ENCODE peak calls at places on chromosome 1, in eight cellular contexts. One of them, this sample, is unnamed.

GRCh38 chr1:218266356-218266755 is 18.7 kb upstream of the RRP15 start:
- DNase-seq in G401: no peak
- DNase-seq in activated CD4-positive, alpha-beta T cell treated with anti-CD3 and anti-CD28 coated beads, Interleukin-2, amount 10 ng/mL, durations not matched to agents 7 days and 5 days: no peak
- DNase-seq in T-helper 17 cell: no peak
- DNase-seq in A172: peak; percentile 27
- DNase-seq in right lobe of liver: no peak
- DNase-seq in AG09309: no peak
- DNase-seq in fibroblast of the aortic adventitia: peak; percentile 10
- DNase-seq in this sample: no peak

GRCh38 chr1:162380061-162380846 is 1.3 kb upstream of the C1orf226 start:
- DNase-seq in T-helper 17 cell: no peak
- DNase-seq in fibroblast of the aortic adventitia: no peak
- DNase-seq in G401: no peak
- DNase-seq in A172: no peak
- DNase-seq in AG09309: no peak
- DNase-seq in activated CD4-positive, alpha-beta T cell treated with anti-CD3 and anti-CD28 coated beads, Interleukin-2, amount 10 ng/mL, durations not matched to agents 7 days and 5 days: no peak
- DNase-seq in right lobe of liver: no peak
- DNase-seq in this sample: peak; percentile 44

GRCh38 chr1:110637475-110637874 is 31.3 kb upstream of the KCNA2 start:
- DNase-seq in fibroblast of the aortic adventitia: no peak
- DNase-seq in T-helper 17 cell: no peak
- DNase-seq in AG09309: no peak
- DNase-seq in activated CD4-positive, alpha-beta T cell treated with anti-CD3 and anti-CD28 coated beads, Interleukin-2, amount 10 ng/mL, durations not matched to agents 7 days and 5 days: no peak
- DNase-seq in G401: no peak
- DNase-seq in A172: no peak
- DNase-seq in right lobe of liver: no peak
- DNase-seq in this sample: no peak

GRCh38 chr1:200512191-200512590 is 102.4 kb upstream of the ZNF281 start:
- DNase-seq in A172: peak; percentile 78
- DNase-seq in fibroblast of the aortic adventitia: peak; percentile 89
- DNase-seq in T-helper 17 cell: no peak
- DNase-seq in right lobe of liver: no peak
- DNase-seq in G401: no peak
- DNase-seq in activated CD4-positive, alpha-beta T cell treated with anti-CD3 and anti-CD28 coated beads, Interleukin-2, amount 10 ng/mL, durations not matched to agents 7 days and 5 days: no peak
- DNase-seq in AG09309: peak; percentile 21
- DNase-seq in this sample: no peak

GRCh38 chr1:157040802-157041201 is 4.7 kb downstream of the ARHGEF11 start:
- DNase-seq in AG09309: no peak
- DNase-seq in G401: no peak
- DNase-seq in right lobe of liver: no peak
- DNase-seq in fibroblast of the aortic adventitia: peak; percentile 82
- DNase-seq in activated CD4-positive, alpha-beta T cell treated with anti-CD3 and anti-CD28 coated beads, Interleukin-2, amount 10 ng/mL, durations not matched to agents 7 days and 5 days: no peak
- DNase-seq in T-helper 17 cell: no peak
- DNase-seq in A172: peak; percentile 33
- DNase-seq in this sample: no peak

GRCh38 chr1:156100205-156100995 is 14.1 kb upstream of the LMNA start:
- DNase-seq in A172: no peak
- DNase-seq in T-helper 17 cell: no peak
- DNase-seq in AG09309: no peak
- DNase-seq in activated CD4-positive, alpha-beta T cell treated with anti-CD3 and anti-CD28 coated beads, Interleukin-2, amount 10 ng/mL, durations not matched to agents 7 days and 5 days: no peak
- DNase-seq in G401: no peak
- DNase-seq in fibroblast of the aortic adventitia: no peak
- DNase-seq in right lobe of liver: no peak
- DNase-seq in this sample: no peak

GRCh38 chr1:53165408-53165961 is 23.0 kb upstream of the SLC1A7 start:
- DNase-seq in right lobe of liver: no peak
- DNase-seq in AG09309: peak; percentile 33
- DNase-seq in T-helper 17 cell: no peak
- DNase-seq in activated CD4-positive, alpha-beta T cell treated with anti-CD3 and anti-CD28 coated beads, Interleukin-2, amount 10 ng/mL, durations not matched to agents 7 days and 5 days: no peak
- DNase-seq in G401: no peak
- DNase-seq in A172: no peak
- DNase-seq in fibroblast of the aortic adventitia: peak; percentile 87
- DNase-seq in this sample: no peak

GRCh38 chr1:25858906-25859789 is at the start of gene AUNIP:
- DNase-seq in activated CD4-positive, alpha-beta T cell treated with anti-CD3 and anti-CD28 coated beads, Interleukin-2, amount 10 ng/mL, durations not matched to agents 7 days and 5 days: peak; percentile 91
- DNase-seq in A172: peak; percentile 34
- DNase-seq in T-helper 17 cell: peak; percentile 88
- DNase-seq in right lobe of liver: peak; percentile 90
- DNase-seq in fibroblast of the aortic adventitia: peak; percentile 83
- DNase-seq in AG09309: peak; percentile 39
- DNase-seq in G401: peak; percentile 76
- DNase-seq in this sample: peak; percentile 89

GRCh38 chr1:20586939-20587638 is 1.8 kb upstream of the CDA start:
- DNase-seq in T-helper 17 cell: no peak
- DNase-seq in G401: no peak
- DNase-seq in right lobe of liver: no peak
- DNase-seq in AG09309: no peak
- DNase-seq in A172: no peak
- DNase-seq in activated CD4-positive, alpha-beta T cell treated with anti-CD3 and anti-CD28 coated beads, Interleukin-2, amount 10 ng/mL, durations not matched to agents 7 days and 5 days: no peak
- DNase-seq in fibroblast of the aortic adventitia: peak; percentile 19
- DNase-seq in this sample: no peak

GRCh38 chr1:43577647-43578542 is 47.2 kb downstream of the PTPRF start:
- DNase-seq in A172: no peak
- DNase-seq in T-helper 17 cell: no peak
- DNase-seq in right lobe of liver: no peak
- DNase-seq in G401: no peak
- DNase-seq in fibroblast of the aortic adventitia: no peak
- DNase-seq in activated CD4-positive, alpha-beta T cell treated with anti-CD3 and anti-CD28 coated beads, Interleukin-2, amount 10 ng/mL, durations not matched to agents 7 days and 5 days: no peak
- DNase-seq in AG09309: no peak
- DNase-seq in this sample: no peak

GRCh38 chr1:154353460-154353904 is 28.2 kb downstream of the ATP8B2 start:
- DNase-seq in right lobe of liver: peak; percentile 72
- DNase-seq in AG09309: no peak
- DNase-seq in T-helper 17 cell: no peak
- DNase-seq in A172: peak; percentile 50
- DNase-seq in activated CD4-positive, alpha-beta T cell treated with anti-CD3 and anti-CD28 coated beads, Interleukin-2, amount 10 ng/mL, durations not matched to agents 7 days and 5 days: peak; percentile 46
- DNase-seq in G401: peak; percentile 23
- DNase-seq in fibroblast of the aortic adventitia: peak; percentile 80
- DNase-seq in this sample: peak; percentile 67

GRCh38 chr1:145889722-145890121 is 4.1 kb upstream of the ANKRD35 start:
- DNase-seq in A172: no peak
- DNase-seq in T-helper 17 cell: no peak
- DNase-seq in right lobe of liver: no peak
- DNase-seq in G401: no peak
- DNase-seq in AG09309: no peak
- DNase-seq in fibroblast of the aortic adventitia: no peak
- DNase-seq in activated CD4-positive, alpha-beta T cell treated with anti-CD3 and anti-CD28 coated beads, Interleukin-2, amount 10 ng/mL, durations not matched to agents 7 days and 5 days: no peak
- DNase-seq in this sample: no peak

GRCh38 chr1:115665319-115665718 is 23.5 kb downstream of the VANGL1 start:
- DNase-seq in AG09309: no peak
- DNase-seq in T-helper 17 cell: no peak
- DNase-seq in activated CD4-positive, alpha-beta T cell treated with anti-CD3 and anti-CD28 coated beads, Interleukin-2, amount 10 ng/mL, durations not matched to agents 7 days and 5 days: no peak
- DNase-seq in G401: peak; percentile 11
- DNase-seq in fibroblast of the aortic adventitia: no peak
- DNase-seq in A172: no peak
- DNase-seq in right lobe of liver: no peak
- DNase-seq in this sample: no peak

GRCh38 chr1:76759950-76760349 is 107.3 kb upstream of the ST6GALNAC5 start:
- DNase-seq in A172: peak; percentile 1
- DNase-seq in activated CD4-positive, alpha-beta T cell treated with anti-CD3 and anti-CD28 coated beads, Interleukin-2, amount 10 ng/mL, durations not matched to agents 7 days and 5 days: no peak
- DNase-seq in right lobe of liver: no peak
- DNase-seq in fibroblast of the aortic adventitia: no peak
- DNase-seq in G401: no peak
- DNase-seq in AG09309: no peak
- DNase-seq in T-helper 17 cell: no peak
- DNase-seq in this sample: no peak

GRCh38 chr1:23529146-23530088 is 1.6 kb downstream of the E2F2 start:
- DNase-seq in A172: no peak
- DNase-seq in G401: no peak
- DNase-seq in activated CD4-positive, alpha-beta T cell treated with anti-CD3 and anti-CD28 coated beads, Interleukin-2, amount 10 ng/mL, durations not matched to agents 7 days and 5 days: no peak
- DNase-seq in AG09309: no peak
- DNase-seq in T-helper 17 cell: no peak
- DNase-seq in fibroblast of the aortic adventitia: no peak
- DNase-seq in right lobe of liver: no peak
- DNase-seq in this sample: no peak

GRCh38 chr1:216566809-216567208 is 143.6 kb upstream of the USH2A start:
- DNase-seq in T-helper 17 cell: no peak
- DNase-seq in AG09309: no peak
- DNase-seq in G401: no peak
- DNase-seq in A172: peak; percentile 38
- DNase-seq in activated CD4-positive, alpha-beta T cell treated with anti-CD3 and anti-CD28 coated beads, Interleukin-2, amount 10 ng/mL, durations not matched to agents 7 days and 5 days: no peak
- DNase-seq in fibroblast of the aortic adventitia: peak; percentile 32
- DNase-seq in right lobe of liver: no peak
- DNase-seq in this sample: no peak

GRCh38 chr1:18322353-18323032 is 158.2 kb upstream of the KLHDC7A start:
- DNase-seq in G401: no peak
- DNase-seq in fibroblast of the aortic adventitia: no peak
- DNase-seq in right lobe of liver: no peak
- DNase-seq in activated CD4-positive, alpha-beta T cell treated with anti-CD3 and anti-CD28 coated beads, Interleukin-2, amount 10 ng/mL, durations not matched to agents 7 days and 5 days: no peak
- DNase-seq in A172: no peak
- DNase-seq in T-helper 17 cell: no peak
- DNase-seq in AG09309: no peak
- DNase-seq in this sample: no peak

GRCh38 chr1:1926346-1926811 is 7.3 kb upstream of the TMEM52 start:
- DNase-seq in G401: no peak
- DNase-seq in T-helper 17 cell: peak; percentile 8
- DNase-seq in activated CD4-positive, alpha-beta T cell treated with anti-CD3 and anti-CD28 coated beads, Interleukin-2, amount 10 ng/mL, durations not matched to agents 7 days and 5 days: no peak
- DNase-seq in fibroblast of the aortic adventitia: no peak
- DNase-seq in AG09309: no peak
- DNase-seq in right lobe of liver: no peak
- DNase-seq in A172: no peak
- DNase-seq in this sample: no peak

GRCh38 chr1:53155534-53155933 is 13.1 kb upstream of the SLC1A7 start:
- DNase-seq in right lobe of liver: no peak
- DNase-seq in T-helper 17 cell: no peak
- DNase-seq in G401: no peak
- DNase-seq in AG09309: no peak
- DNase-seq in A172: no peak
- DNase-seq in activated CD4-positive, alpha-beta T cell treated with anti-CD3 and anti-CD28 coated beads, Interleukin-2, amount 10 ng/mL, durations not matched to agents 7 days and 5 days: no peak
- DNase-seq in fibroblast of the aortic adventitia: no peak
- DNase-seq in this sample: no peak

GRCh38 chr1:184419734-184420161 is 32.9 kb downstream of the C1orf21 start:
- DNase-seq in right lobe of liver: no peak
- DNase-seq in A172: no peak
- DNase-seq in T-helper 17 cell: no peak
- DNase-seq in fibroblast of the aortic adventitia: peak; percentile 27
- DNase-seq in G401: no peak
- DNase-seq in AG09309: no peak
- DNase-seq in activated CD4-positive, alpha-beta T cell treated with anti-CD3 and anti-CD28 coated beads, Interleukin-2, amount 10 ng/mL, durations not matched to agents 7 days and 5 days: no peak
- DNase-seq in this sample: no peak